ENCODE peak calls at places on chromosomes 5 and 9, in nine cellular contexts. W, I, Z, Q, K, G, V, M and H are unnamed samples.

GRCh38 chr9:81465468-81466002 is 223.8 kb downstream of the TLE1 start:
- DNase-seq in W (peak; percentile 25), K (peak; percentile 70), I (no peak), V (no peak), G (no peak), Z (no peak), M (no peak), Q (no peak), H (no peak)

GRCh38 chr5:127492854-127493738 is 24.3 kb upstream of the PRRC1 start:
- DNase-seq in Q (no peak), Z (peak; percentile 72), G (no peak), K (peak; percentile 72), M (peak; percentile 44), I (no peak), W (peak; percentile 36), V (no peak), H (peak; percentile 74)

GRCh38 chr9:69671291-69671903 is 774 bp downstream of the APBA1 start:
- DNase-seq in K (no peak), Z (peak; percentile 9), Q (no peak), I (no peak), G (no peak), W (no peak), M (no peak), V (no peak), H (no peak)

GRCh38 chr5:55072668-55073067 is 29.8 kb upstream of the GZMA start:
- DNase-seq in W (no peak), Z (peak; percentile 2), G (no peak), K (no peak), Q (no peak), V (no peak), I (no peak), M (no peak), H (no peak)

GRCh38 chr9:127336708-127337352 is 60.1 kb upstream of the SLC2A8 start:
- DNase-seq in M (peak; percentile 92), Q (peak; percentile 61), W (peak; percentile 96), V (no peak), Z (peak; percentile 97), I (no peak), G (no peak), K (peak; percentile 97), H (no peak)

GRCh38 chr5:54470677-54471076 is 15.2 kb downstream of the HSPB3 start:
- DNase-seq in Z (peak; percentile 81), G (no peak), Q (no peak), M (peak; percentile 65), K (peak; percentile 69), I (no peak), W (peak; percentile 81), V (no peak), H (no peak)

GRCh38 chr5:36756848-36757247 is 119.7 kb upstream of the NIPBL start:
- DNase-seq in I (no peak), G (no peak), K (no peak), M (no peak), Q (no peak), V (no peak), Z (no peak), W (no peak), H (no peak)

GRCh38 chr5:132461671-132462070 is 28.9 kb downstream of the IRF1 start:
- DNase-seq in W (no peak), M (no peak), I (no peak), V (no peak), Z (no peak), G (no peak), K (no peak), Q (no peak), H (no peak)

GRCh38 chr9:23822331-23823169 is 3.5 kb downstream of the ELAVL2 start:
- DNase-seq in G (no peak), M (no peak), K (no peak), Z (no peak), V (no peak), I (no peak), W (no peak), Q (no peak), H (no peak)

GRCh38 chr9:23819403-23819802 is 6.6 kb downstream of the ELAVL2 start:
- DNase-seq in Q (no peak), Z (no peak), W (no peak), I (no peak), V (no peak), M (no peak), G (no peak), K (no peak), H (no peak)

GRCh38 chr9:23820731-23821399 is 5.2 kb downstream of the ELAVL2 start:
- DNase-seq in W (no peak), Q (no peak), G (no peak), Z (no peak), M (no peak), V (no peak), K (no peak), I (no peak), H (no peak)

GRCh38 chr9:23824241-23825142 is 1.5 kb downstream of the ELAVL2 start:
- DNase-seq in G (no peak), M (peak; percentile 13), W (no peak), K (no peak), Q (no peak), I (no peak), V (no peak), Z (peak; percentile 28), H (no peak)

DNA sequence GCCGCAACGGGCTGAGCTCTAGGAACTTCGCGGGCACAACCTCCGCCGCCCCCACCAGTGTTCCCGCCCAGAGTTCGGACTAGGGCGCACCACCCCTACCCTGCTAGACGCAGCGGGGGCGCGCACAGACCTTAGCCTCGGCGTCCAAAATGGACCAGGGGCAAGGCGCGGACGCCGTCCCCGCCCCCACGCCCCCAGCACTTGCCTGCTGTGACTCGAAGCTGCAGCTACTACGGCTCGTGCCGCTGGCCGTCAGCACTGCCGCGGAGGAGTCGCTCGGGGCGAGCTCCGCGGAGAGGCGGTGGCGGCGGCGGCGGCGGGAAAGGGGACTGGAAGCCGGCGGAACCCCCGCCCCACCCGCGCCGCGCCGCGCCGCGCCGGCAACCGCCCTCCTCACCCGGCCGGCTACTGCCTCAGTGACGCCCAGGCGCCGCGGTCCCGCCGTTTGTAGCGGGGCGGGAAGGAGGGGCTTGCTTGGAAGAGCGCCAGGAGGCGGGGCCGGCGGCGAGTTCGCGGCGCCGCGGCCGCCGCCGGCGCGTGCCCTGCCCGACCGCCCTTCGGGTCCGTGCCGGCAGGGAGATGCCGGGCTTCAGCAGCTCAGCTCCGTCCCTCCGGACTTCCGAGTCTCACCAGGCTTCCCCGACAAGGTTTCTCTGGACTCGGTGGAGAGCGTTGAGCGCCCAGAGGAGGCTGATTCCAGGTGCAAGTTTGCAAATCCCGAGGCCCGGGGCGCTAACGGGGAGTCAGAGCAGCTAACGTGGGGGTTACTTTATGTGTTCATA is 4.4 kb downstream of the ELAVL2 start:
- DNase-seq in G (no peak), W (no peak), I (no peak), Z (peak; percentile 27), Q (peak; percentile 24), M (no peak), K (no peak), V (no peak), H (no peak)
- H3K27me3 ChIP-seq in G (peaks cover 17% of the 10 kb centered on the region), W (peaks cover 17% of the 10 kb centered on the region), I (no peaks in the 10 kb centered on the region), Z (peaks cover 33% of the 10 kb centered on the region), Q (peaks cover 89% of the 10 kb centered on the region), M (peaks cover 42% of the 10 kb centered on the region), K (peaks cover 20% of the 10 kb centered on the region), V (peaks cover 4% of the 10 kb centered on the region), H (no peaks in the 10 kb centered on the region)

DNA sequence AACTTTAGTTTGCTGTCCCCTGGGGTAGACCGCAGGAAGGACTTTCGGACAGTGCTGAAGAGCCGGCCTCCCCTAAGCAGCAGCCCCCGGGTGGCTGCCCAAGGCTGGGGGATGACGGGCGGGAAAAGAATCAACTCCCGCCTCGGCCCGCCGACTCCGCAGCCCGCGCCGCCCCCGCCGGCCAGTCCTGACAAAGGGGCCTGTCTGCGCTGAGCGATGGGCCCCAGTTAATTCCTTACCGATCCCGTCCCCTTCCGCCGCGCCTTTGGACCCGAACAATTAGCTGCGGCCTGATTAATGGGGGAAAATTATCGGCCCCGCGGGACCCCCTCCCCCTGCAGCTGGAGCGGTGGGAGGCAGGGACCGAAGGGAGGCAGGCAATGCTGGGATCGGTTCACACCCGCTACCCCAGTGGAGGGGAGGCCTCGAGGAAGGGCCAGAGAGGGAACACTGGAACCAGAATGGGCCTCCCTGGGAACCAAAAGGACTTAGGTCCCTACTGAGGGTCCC is 4.2 kb upstream of the DCTN3 start:
- DNase-seq in M (no peak), Z (no peak), W (no peak), G (no peak), I (no peak), K (no peak), Q (no peak), V (no peak), H (no peak)
- H3K27me3 ChIP-seq in M (peaks cover 57% of the 10 kb centered on the region), Z (peaks cover 55% of the 10 kb centered on the region), W (peaks cover 67% of the 10 kb centered on the region), G (peaks cover 72% of the 10 kb centered on the region), I (peaks cover 20% of the 10 kb centered on the region), K (peaks cover 64% of the 10 kb centered on the region), Q (peaks cover 85% of the 10 kb centered on the region), V (peaks cover 63% of the 10 kb centered on the region), H (peaks cover 4% of the 10 kb centered on the region)

GRCh38 chr5:175773534-175774070 is 97.8 kb upstream of the CPLX2 start:
- DNase-seq in Q (no peak), I (no peak), K (no peak), G (no peak), V (no peak), M (no peak), Z (no peak), W (no peak), H (no peak)

GRCh38 chr5:175772747-175773533 is 98.4 kb upstream of the CPLX2 start:
- DNase-seq in K (no peak), V (no peak), M (no peak), Q (no peak), G (no peak), I (no peak), W (no peak), Z (no peak), H (no peak)

GRCh38 chr5:175778951-175779475 is 92.4 kb upstream of the CPLX2 start:
- DNase-seq in V (no peak), Q (no peak), G (no peak), Z (peak; percentile 13), M (peak; percentile 4), I (no peak), K (no peak), W (no peak), H (no peak)

GRCh38 chr5:175775416-175775815 is 96.0 kb upstream of the CPLX2 start:
- DNase-seq in Q (no peak), K (no peak), Z (no peak), I (no peak), M (no peak), G (no peak), V (no peak), W (no peak), H (no peak)
- H3K27me3 ChIP-seq in Q (peaks cover 57% of the 10 kb centered on the region), K (no peaks in the 10 kb centered on the region), Z (peaks cover 16% of the 10 kb centered on the region), I (peaks cover 6% of the 10 kb centered on the region), M (peaks cover 15% of the 10 kb centered on the region), G (peaks cover 8% of the 10 kb centered on the region), V (peaks cover 27% of the 10 kb centered on the region), W (peaks cover 5% of the 10 kb centered on the region), H (no peaks in the 10 kb centered on the region)

GRCh38 chr5:122403965-122404364 is 91.9 kb downstream of the SNCAIP start:
- DNase-seq in G (no peak), M (no peak), Q (no peak), I (no peak), Z (no peak), V (no peak), W (peak; percentile 33), K (peak; percentile 36), H (no peak)

GRCh38 chr5:122400961-122401360 is 88.9 kb downstream of the SNCAIP start:
- DNase-seq in W (no peak), Z (no peak), Q (no peak), M (no peak), G (no peak), V (no peak), I (no peak), K (no peak), H (no peak)

GRCh38 chr5:122403256-122403655 is 91.2 kb downstream of the SNCAIP start:
- DNase-seq in M (no peak), Z (no peak), Q (no peak), I (no peak), G (no peak), K (no peak), V (no peak), W (no peak), H (no peak)

GRCh38 chr5:122401991-122402710 is 90.1 kb downstream of the SNCAIP start:
- DNase-seq in W (no peak), M (no peak), Z (no peak), Q (no peak), K (no peak), I (no peak), V (no peak), G (no peak), H (no peak)

DNA sequence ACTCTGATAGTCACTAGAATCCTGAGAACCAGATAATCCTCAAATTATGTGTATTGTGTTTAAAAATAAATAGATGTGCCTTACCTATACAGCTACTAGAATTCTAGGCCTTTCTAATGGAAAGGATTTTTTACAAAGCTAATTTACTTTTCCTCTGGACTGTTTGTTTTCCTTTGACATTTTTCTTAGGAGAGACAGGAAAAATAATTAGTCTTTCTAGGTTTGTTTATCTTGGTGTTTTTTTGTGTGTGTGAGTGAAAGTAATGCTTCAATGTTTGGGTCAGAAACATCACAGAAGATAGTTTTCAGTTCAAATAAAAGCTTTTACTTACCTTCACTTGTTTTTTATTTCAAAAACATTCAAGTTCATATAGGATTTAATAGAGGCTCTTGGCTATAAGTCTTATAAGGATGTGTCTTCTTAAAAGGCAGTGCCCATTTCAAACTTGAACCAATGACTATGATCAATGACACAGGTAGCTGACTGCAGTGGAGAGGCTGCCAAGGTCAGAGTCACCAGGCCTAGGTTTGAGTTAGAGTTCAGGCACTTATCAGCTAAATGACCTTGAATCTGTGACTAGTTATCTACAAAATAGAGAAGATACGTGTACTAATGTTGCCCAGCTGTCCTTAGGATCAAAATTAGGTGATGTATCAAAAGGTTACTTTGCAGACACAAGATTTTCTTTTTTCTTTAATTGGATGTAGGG is 92.8 kb downstream of the SNCAIP start:
- DNase-seq in Z (no peak), M (no peak), Q (no peak), I (no peak), W (no peak), K (no peak), G (no peak), V (no peak), H (no peak)
- H3K27me3 ChIP-seq in Z (no peaks in the 10 kb centered on the region), M (no peaks in the 10 kb centered on the region), Q (no peaks in the 10 kb centered on the region), I (no peaks in the 10 kb centered on the region), W (no peaks in the 10 kb centered on the region), K (no peaks in the 10 kb centered on the region), G (no peaks in the 10 kb centered on the region), V (no peaks in the 10 kb centered on the region), H (no peaks in the 10 kb centered on the region)